ENCODE peak calls at places on chromosomes 13 and 19, in eight cellular contexts. D is AG09319, X is HFFc6, Q is sigmoid colon, W is lower lobe of right lung, Z is LNCaP clone FGC, J is cardiac fibroblast, G is heart left ventricle. S is an unnamed sample.
A peak's percentile ranks its signal among the peaks of the same experiment; 100 is the strongest.

GRCh38 chr13:75442736-75443234 is 39.2 kb downstream of the TBC1D4 start:
- DNase-seq in D (no peak), X (no peak), Q (no peak), W (no peak), Z (no peak), J (peak; percentile 38), G (no peak), S (no peak)

GRCh38 chr13:110173247-110173818 is 133.6 kb downstream of the COL4A1 start:
- DNase-seq in D (no peak), X (peak; percentile 8), Q (no peak), W (no peak), Z (no peak), J (no peak), G (no peak), S (no peak)

GRCh38 chr19:44212250-44212864 is at the start of gene ZNF227:
- DNase-seq in D (peak; percentile 91), X (peak; percentile 95), Q (peak; percentile 97), W (peak; percentile 94), Z (peak; percentile 86), J (peak; percentile 98), G (peak; percentile 92), S (peak; percentile 92)

GRCh38 chr13:98494769-98495168 is 82.1 kb downstream of the STK24 start:
- DNase-seq in D (no peak), X (no peak), Q (no peak), W (no peak), Z (no peak), J (no peak), G (no peak), S (no peak)

GRCh38 chr19:37855098-37855497 is 51.3 kb downstream of the WDR87 start:
- DNase-seq in D (no peak), X (no peak), Q (no peak), W (peak; percentile 48), Z (no peak), J (peak; percentile 11), G (peak; percentile 7), S (no peak)

GRCh38 chr13:103615778-103616177 is 549.6 kb upstream of the SLC10A2 start:
- DNase-seq in D (no peak), X (no peak), Q (no peak), W (no peak), Z (no peak), J (no peak), G (no peak), S (no peak)

GRCh38 chr19:47296036-47296435 is 13.6 kb upstream of the C5AR1 start:
- DNase-seq in D (peak; percentile 48), X (peak; percentile 73), Q (peak; percentile 79), W (peak; percentile 65), Z (peak; percentile 32), J (peak; percentile 84), G (peak; percentile 74), S (no peak)

GRCh38 chr19:44752816-44753618 is 4.5 kb downstream of the BCL3 start:
- DNase-seq in D (peak; percentile 92), X (peak; percentile 86), Q (peak; percentile 94), W (peak; percentile 95), Z (peak; percentile 28), J (peak; percentile 99), G (peak; percentile 94), S (no peak)

GRCh38 chr19:49064768-49065611 is at the start of gene NTF4:
- DNase-seq in D (no peak), X (no peak), Q (no peak), W (peak; percentile 58), Z (no peak), J (peak; percentile 28), G (no peak), S (no peak)

GRCh38 chr13:76386316-76386715 is 499.9 kb downstream of the KCTD12 start:
- DNase-seq in D (no peak), X (no peak), Q (no peak), W (no peak), Z (no peak), J (no peak), G (no peak), S (no peak)

GRCh38 chr13:24407844-24408243 is 98.5 kb downstream of the C1QTNF9 start:
- DNase-seq in D (no peak), X (no peak), Q (no peak), W (no peak), Z (no peak), J (no peak), G (no peak), S (no peak)

GRCh38 chr19:23520441-23520840 is 125.2 kb upstream of the ZNF91 start:
- DNase-seq in D (no peak), X (no peak), Q (no peak), W (no peak), Z (no peak), J (no peak), G (no peak), S (no peak)

GRCh38 chr13:64782459-64782858 is 2447.7 kb downstream of the PCDH9 start:
- DNase-seq in D (no peak), X (no peak), Q (no peak), W (no peak), Z (no peak), J (no peak), G (no peak), S (no peak)

GRCh38 chr19:8585894-8586750 is 8.9 kb upstream of the MYO1F start:
- DNase-seq in D (no peak), X (no peak), Q (no peak), W (peak; percentile 73), Z (peak; percentile 6), J (peak; percentile 34), G (no peak), S (no peak)

GRCh38 chr19:752652-753517 is 2.0 kb downstream of the MISP start:
- DNase-seq in D (peak; percentile 86), X (peak; percentile 80), Q (peak; percentile 82), W (peak; percentile 87), Z (no peak), J (peak; percentile 85), G (no peak), S (no peak)

GRCh38 chr13:24650157-24650556 is 30.1 kb upstream of the ATP12A start:
- DNase-seq in D (peak; percentile 72), X (no peak), Q (no peak), W (no peak), Z (no peak), J (peak; percentile 43), G (no peak), S (peak; percentile 88)

GRCh38 chr13:113548171-113548641 is 36.3 kb upstream of the TFDP1 start:
- DNase-seq in D (no peak), X (no peak), Q (no peak), W (peak; percentile 38), Z (no peak), J (no peak), G (no peak), S (no peak)

GRCh38 chr13:31431722-31432137 is 232.0 kb downstream of the B3GLCT start:
- DNase-seq in D (no peak), X (peak; percentile 4), Q (no peak), W (peak; percentile 46), Z (no peak), J (peak; percentile 65), G (peak; percentile 34), S (no peak)

GRCh38 chr13:50320297-50320862 is 305.1 kb downstream of the KCNRG start:
- DNase-seq in D (no peak), X (peak; percentile 24), Q (no peak), W (no peak), Z (peak; percentile 87), J (peak; percentile 42), G (no peak), S (no peak)

GRCh38 chr13:44951184-44951583 is 38.1 kb downstream of the NUFIP1 start:
- DNase-seq in D (no peak), X (peak; percentile 23), Q (no peak), W (no peak), Z (no peak), J (no peak), G (no peak), S (no peak)

GRCh38 chr19:15280048-15280725 is 47.9 kb upstream of the EPHX3 start:
- DNase-seq in D (no peak), X (no peak), Q (no peak), W (no peak), Z (no peak), J (peak; percentile 34), G (no peak), S (peak; percentile 66)

GRCh38 chr13:69704311-69704710 is 403.3 kb upstream of the ATXN8OS start:
- DNase-seq in D (no peak), X (no peak), Q (no peak), W (no peak), Z (no peak), J (no peak), G (no peak), S (no peak)

GRCh38 chr13:111202745-111203144 is 87.6 kb downstream of the ARHGEF7 start:
- DNase-seq in D (no peak), X (peak; percentile 61), Q (no peak), W (no peak), Z (peak; percentile 37), J (peak; percentile 98), G (peak; percentile 73), S (peak; percentile 88)

GRCh38 chr13:59846845-59847620 is 316.7 kb downstream of the DIAPH3 start:
- DNase-seq in D (no peak), X (no peak), Q (no peak), W (no peak), Z (no peak), J (no peak), G (no peak), S (no peak)

GRCh38 chr19:37817180-37817911 is 38.0 kb upstream of the ZNF573 start:
- DNase-seq in D (peak; percentile 4), X (no peak), Q (peak; percentile 90), W (peak; percentile 78), Z (no peak), J (peak; percentile 27), G (peak; percentile 90), S (no peak)

GRCh38 chr19:6260912-6261636 is 18.7 kb downstream of the MLLT1 start:
- DNase-seq in D (no peak), X (no peak), Q (no peak), W (no peak), Z (no peak), J (no peak), G (no peak), S (no peak)
- TF ChIP-seq CTCF in D (peak; percentile 53), X (peak; percentile 75), Q (no peak), W (peak; percentile 48), Z (peak; percentile 39), J (peak; percentile 68), G (peak; percentile 52), S (peak; percentile 64)

GRCh38 chr13:61255035-61255796 is 160.4 kb downstream of the PCDH20 start:
- DNase-seq in D (no peak), X (no peak), Q (no peak), W (no peak), Z (no peak), J (peak; percentile 8), G (no peak), S (no peak)
- TF ChIP-seq CTCF in D (no peak), X (no peak), Q (no peak), W (no peak), Z (peak; percentile 12), J (peak; percentile 27), G (no peak), S (no peak)

GRCh38 chr19:18281082-18282020 is at the start of gene JUND:
- DNase-seq in D (peak; percentile 99), X (peak; percentile 95), Q (peak; percentile 99), W (peak; percentile 99), Z (peak; percentile 88), J (peak; percentile 100), G (peak; percentile 99), S (peak; percentile 85)
- TF ChIP-seq CTCF in D (no peak), X (peak; percentile 32), Q (no peak), W (no peak), Z (peak; percentile 18), J (no peak), G (peak; percentile 22), S (no peak)

DNA sequence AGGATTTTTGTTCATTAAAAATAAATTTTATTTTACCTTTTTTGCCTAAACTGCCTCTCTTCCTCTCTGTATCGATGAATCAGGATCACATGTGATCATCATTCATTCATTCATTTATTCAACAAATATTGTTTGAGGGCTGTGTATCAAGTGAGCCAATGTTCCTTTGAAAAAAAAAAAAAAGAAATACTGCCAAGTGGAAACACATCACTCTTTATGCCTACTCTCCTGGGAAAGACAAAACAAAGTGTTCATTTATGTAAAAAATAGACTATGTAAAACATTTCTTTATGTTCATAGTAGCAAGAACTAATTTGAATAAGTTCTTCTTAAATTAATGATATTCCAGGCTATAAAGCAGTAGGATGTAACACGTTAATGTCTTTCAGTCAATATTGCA is 233.1 kb downstream of the POSTN start:
- DNase-seq in D (no peak), X (no peak), Q (no peak), W (no peak), Z (no peak), J (no peak), G (no peak), S (no peak)
- TF ChIP-seq CTCF in D (no peak), X (no peak), Q (no peak), W (no peak), Z (no peak), J (no peak), G (no peak), S (no peak)

S was measured in HFF-Myc.